ENCODE peak calls at places on chromosome 22, in four cellular contexts. U is K562, P is HepG2, T is GM12878. A is an unnamed sample.

GRCh38 chr22:29079218-29079901 is 6.5 kb downstream of the KREMEN1 start:
- DNase-seq in U (peak), P (no peak), T (no peak), A (no peak)

GRCh38 chr22:26169312-26170111 is at the start of gene SEZ6L:
- DNase-seq in U (no peak), P (no peak), T (no peak), A (peak)

GRCh38 chr22:20319041-20319744 is 667 bp downstream of the DGCR6L start:
- DNase-seq in U (peak), P (no peak), T (no peak), A (peak)

GRCh38 chr22:39236321-39237275 is 8.2 kb downstream of the PDGFB start:
- DNase-seq in U (peak), P (no peak), T (peak), A (no peak)

GRCh38 chr22:42282252-42282942 is 11.9 kb upstream of the TCF20 start:
- DNase-seq in U (no peak), P (peak), T (no peak), A (no peak)

GRCh38 chr22:37684803-37685615 is 1.1 kb upstream of the NOL12 start:
- DNase-seq in U (no peak), P (peak), T (no peak), A (no peak)

GRCh38 chr22:49673048-49673447 is 154.6 kb downstream of the BRD1 start:
- DNase-seq in U (no peak), P (no peak), T (no peak), A (no peak)

GRCh38 chr22:35727436-35727835 is 9.8 kb downstream of the APOL5 start:
- DNase-seq in U (peak), P (no peak), T (no peak), A (no peak)

GRCh38 chr22:19287889-19288288 is 3.6 kb downstream of the CLTCL1 start:
- DNase-seq in U (no peak), P (no peak), T (no peak), A (no peak)

GRCh38 chr22:39176067-39176621 is 23.7 kb upstream of the CBX7 start:
- DNase-seq in U (no peak), P (peak), T (no peak), A (peak)

DNA sequence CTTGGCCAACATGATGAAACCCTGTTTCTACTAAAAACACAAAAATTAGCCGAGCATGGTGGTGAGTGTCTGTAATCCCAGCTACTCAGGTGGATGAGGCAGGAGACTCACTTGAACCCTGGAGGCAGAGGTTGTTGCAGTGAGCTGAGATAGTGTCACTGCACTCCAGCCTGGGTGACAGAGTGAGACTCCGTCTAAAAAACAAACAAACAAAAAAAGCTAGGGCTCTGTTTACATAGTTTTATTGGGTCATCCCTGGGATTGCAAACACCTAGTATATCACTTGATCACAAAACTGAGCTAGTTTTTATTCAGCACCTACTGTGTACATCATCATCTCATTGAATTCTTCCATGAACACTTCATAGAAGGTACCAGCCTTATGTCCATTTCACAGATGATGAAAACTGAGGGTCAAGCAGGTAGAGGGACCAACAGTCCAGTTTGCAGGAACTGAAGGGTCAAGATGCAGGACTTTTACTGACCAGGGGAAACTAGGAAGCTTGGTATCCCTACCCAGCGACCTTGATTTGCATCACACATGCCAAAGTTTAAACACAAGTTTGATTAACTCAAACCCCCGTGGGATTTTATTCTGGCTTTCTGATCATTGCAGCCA is 9.2 kb upstream of the MRTFA start:
- DNase-seq in U (no peak), P (no peak), T (no peak), A (no peak)
- TF ChIP-seq CREM in U (no peak), P (no peak), T (no peak), A (no peak)

DNA sequence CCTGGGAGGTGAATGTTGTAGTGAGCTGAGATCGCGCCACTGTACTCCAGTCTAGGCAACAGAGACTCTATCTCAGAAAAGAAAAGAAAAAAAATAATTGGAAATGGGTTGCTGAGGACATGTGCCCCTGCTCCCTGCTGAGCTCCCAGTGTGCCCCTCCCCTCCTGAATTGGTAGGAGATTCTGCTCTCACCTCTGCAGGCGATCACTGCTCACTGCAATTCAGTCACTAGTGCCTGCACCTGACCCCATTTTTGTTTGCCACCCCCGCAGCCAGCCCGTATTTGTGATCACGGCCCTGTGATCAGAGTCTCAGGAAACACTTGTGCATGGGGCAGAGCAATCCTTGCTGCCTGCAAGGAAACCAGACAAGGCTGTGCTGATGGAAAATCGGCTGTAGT is 16.3 kb upstream of the SEC14L3 start:
- DNase-seq in U (no peak), P (no peak), T (no peak), A (no peak)
- TF ChIP-seq CREM in U (no peak), P (no peak), T (no peak), A (no peak)

DNA sequence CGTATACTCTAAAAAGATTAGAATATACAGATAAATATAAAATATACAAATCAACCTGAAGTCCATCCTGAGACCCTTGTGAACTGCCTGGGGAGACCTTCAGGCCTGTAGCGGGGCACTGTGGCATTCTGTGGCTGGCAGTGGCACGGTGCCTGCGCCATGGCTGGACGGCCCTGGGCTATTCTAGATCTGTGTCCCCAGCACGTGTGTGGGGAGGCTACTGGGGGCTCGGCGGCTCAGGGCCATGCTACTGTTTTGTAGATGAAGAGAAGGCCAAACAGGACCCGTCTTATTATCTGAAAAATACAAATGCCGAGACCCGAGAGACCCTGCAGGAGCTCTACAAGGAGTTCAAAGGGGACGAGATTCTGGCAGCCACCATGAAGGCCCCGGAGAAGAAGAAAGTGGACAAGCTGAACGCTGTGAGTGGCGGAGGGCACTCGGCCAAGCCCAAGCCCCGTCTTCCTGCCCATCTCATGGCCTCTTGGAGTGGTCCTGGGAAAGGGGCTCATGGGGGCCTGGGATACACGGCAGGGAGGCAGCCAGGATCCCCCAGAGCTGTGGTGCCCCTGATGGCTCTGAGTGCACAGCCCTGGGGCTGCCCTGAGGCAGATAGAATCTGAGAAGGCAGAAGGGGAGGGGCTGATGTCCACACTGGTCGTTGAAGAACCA is 18.8 kb downstream of the PPIL2 start:
- DNase-seq in U (no peak), P (no peak), T (no peak), A (no peak)
- TF ChIP-seq CREM in U (no peak), P (no peak), T (no peak), A (no peak)

GRCh38 chr22:24989135-24989534 is 36.6 kb downstream of the KIAA1671 start:
- DNase-seq in U (no peak), P (no peak), T (no peak), A (no peak)

GRCh38 chr22:24983151-24983550 is 30.6 kb downstream of the KIAA1671 start:
- DNase-seq in U (no peak), P (no peak), T (no peak), A (no peak)

GRCh38 chr22:24984122-24984521 is 31.6 kb downstream of the KIAA1671 start:
- DNase-seq in U (no peak), P (no peak), T (no peak), A (no peak)

GRCh38 chr22:24986816-24987215 is 34.3 kb downstream of the KIAA1671 start:
- DNase-seq in U (no peak), P (no peak), T (no peak), A (no peak)

DNA sequence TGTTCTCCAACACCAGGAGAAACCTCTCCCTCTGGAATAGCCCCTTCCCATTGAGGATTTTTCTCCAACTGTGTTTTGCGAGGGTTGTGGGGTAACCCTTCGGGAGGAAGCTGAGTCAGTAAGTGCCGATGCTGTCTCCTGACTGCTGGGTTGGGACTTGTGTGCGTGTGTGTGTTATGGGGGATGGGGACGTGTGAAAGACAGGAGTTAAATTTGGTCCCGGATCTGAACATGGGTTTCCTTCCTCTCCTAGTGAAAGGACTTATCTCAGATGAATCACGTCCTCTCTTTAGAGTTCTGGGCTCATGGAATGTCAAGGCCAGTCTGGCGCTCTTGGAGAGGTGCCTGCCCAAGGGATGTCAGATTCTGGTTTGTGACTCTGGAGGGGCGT is 33.3 kb downstream of the KIAA1671 start:
- DNase-seq in U (no peak), P (peak), T (no peak), A (no peak)
- TF ChIP-seq CREM in U (no peak), P (no peak), T (no peak), A (no peak)

DNA sequence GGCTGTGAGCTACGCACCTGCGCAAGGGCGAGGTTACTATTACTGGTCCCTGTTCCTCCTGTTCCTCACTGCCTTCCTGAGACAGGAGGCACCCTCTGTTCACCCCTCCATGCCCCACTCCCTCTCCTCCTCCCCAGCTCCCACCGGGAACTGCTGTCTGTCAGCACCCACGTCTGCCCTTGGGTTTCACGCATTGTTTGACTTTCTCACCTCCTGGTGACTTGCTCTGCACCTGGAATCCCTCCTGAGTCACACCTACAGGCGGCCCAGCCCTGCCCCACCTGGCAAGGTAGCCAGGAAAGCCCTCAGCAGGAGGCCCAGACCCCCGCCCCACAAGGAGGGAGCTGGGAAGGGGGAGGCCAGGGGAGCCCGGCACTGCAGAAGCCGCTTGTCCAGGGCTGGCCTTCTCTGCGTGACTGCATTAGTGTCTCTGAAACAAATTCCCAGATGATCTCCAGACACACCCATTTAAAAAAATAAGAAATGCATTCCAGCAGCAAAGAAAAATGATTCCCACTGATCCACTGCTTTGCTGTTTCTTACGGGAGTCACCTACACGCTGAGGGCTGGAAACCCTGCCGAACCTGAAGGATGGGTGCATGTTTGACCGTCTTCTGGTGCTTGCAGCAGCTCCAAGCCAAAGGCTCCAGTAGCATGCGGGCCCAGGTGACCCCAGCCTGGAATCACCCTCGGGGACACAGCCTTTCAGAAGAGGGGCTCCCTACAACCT is 86.3 kb downstream of the CELSR1 start:
- DNase-seq in U (no peak), P (no peak), T (no peak), A (no peak)
- TF ChIP-seq CREM in U (no peak), P (no peak), T (no peak), A (no peak)

GRCh38 chr22:46105494-46106278 is 44.6 kb upstream of the PPARA start:
- DNase-seq in U (no peak), P (peak), T (no peak), A (no peak)
- TF ChIP-seq CREM in U (no peak), P (peak), T (no peak), A (no peak)

GRCh38 chr22:23787910-23788309 is 1.1 kb downstream of the SMARCB1 start:
- DNase-seq in U (no peak), P (no peak), T (no peak), A (no peak)
- TF ChIP-seq CREM in U (no peak), P (no peak), T (no peak), A (no peak)

GRCh38 chr22:45336971-45337431 is 27.3 kb downstream of the FAM118A start:
- DNase-seq in U (no peak), P (no peak), T (no peak), A (no peak)

GRCh38 chr22:45341503-45341902 is 31.8 kb downstream of the FAM118A start:
- DNase-seq in U (no peak), P (no peak), T (no peak), A (no peak)

GRCh38 chr22:45340323-45340722 is 30.6 kb downstream of the FAM118A start:
- DNase-seq in U (no peak), P (no peak), T (no peak), A (no peak)

GRCh38 chr22:45337536-45337935 is 27.8 kb downstream of the FAM118A start:
- DNase-seq in U (no peak), P (no peak), T (no peak), A (no peak)

GRCh38 chr22:45338795-45339194 is 29.1 kb downstream of the FAM118A start:
- DNase-seq in U (no peak), P (no peak), T (no peak), A (no peak)
- TF ChIP-seq CREM in U (no peak), P (no peak), T (no peak), A (no peak)

GRCh38 chr22:32880531-32880905 is 79.0 kb downstream of the TIMP3 start:
- DNase-seq in U (no peak), P (no peak), T (no peak), A (no peak)

GRCh38 chr22:32883131-32883530 is 81.6 kb downstream of the TIMP3 start:
- DNase-seq in U (no peak), P (no peak), T (no peak), A (no peak)

GRCh38 chr22:32880061-32880460 is 78.6 kb downstream of the TIMP3 start:
- DNase-seq in U (no peak), P (no peak), T (no peak), A (no peak)

GRCh38 chr22:32879550-32879949 is 78.0 kb downstream of the TIMP3 start:
- DNase-seq in U (no peak), P (no peak), T (no peak), A (no peak)

GRCh38 chr22:32880906-32881596 is 79.5 kb downstream of the TIMP3 start:
- DNase-seq in U (peak), P (no peak), T (no peak), A (no peak)
- TF ChIP-seq CREM in U (peak), P (no peak), T (no peak), A (no peak)

A was measured in WTC11.